ENCODE peak calls at places on chromosomes 4 and X, in five cellular contexts. H, L, B, Z and P are unnamed samples.

GRCh38 chr4:40264995-40265909 is 68.4 kb downstream of the RHOH start:
- DNase-seq in H (no peak), L (no peak), B (no peak), Z (peak), P (no peak)

GRCh38 chr4:88661724-88662123 is 35.9 kb downstream of the NAP1L5 start:
- DNase-seq in H (peak), L (peak), B (no peak), Z (no peak), P (peak)

GRCh38 chr4:39820186-39820585 is 122.2 kb downstream of the UBE2K start:
- DNase-seq in H (no peak), L (no peak), B (no peak), Z (no peak), P (no peak)

GRCh38 chr4:139534287-139534950 is 21.6 kb downstream of the SETD7 start:
- DNase-seq in H (no peak), L (no peak), B (no peak), Z (no peak), P (no peak)

GRCh38 chrX:154383359-154384283 is 4.5 kb downstream of the EMD start:
- DNase-seq in H (no peak), L (no peak), B (no peak), Z (no peak), P (no peak)

GRCh38 chrX:103607385-103608304 is at the start of gene TCEAL3:
- DNase-seq in H (no peak), L (no peak), B (peak), Z (no peak), P (peak)

GRCh38 chr4:168831919-168832745 is 177.9 kb downstream of the CBR4 start:
- DNase-seq in H (peak), L (no peak), B (no peak), Z (peak), P (peak)

GRCh38 chr4:43113196-43113595 is 220.7 kb downstream of the GRXCR1 start:
- DNase-seq in H (no peak), L (no peak), B (no peak), Z (no peak), P (no peak)

GRCh38 chrX:123487226-123487625 is 245.6 kb downstream of the THOC2 start:
- DNase-seq in H (peak), L (no peak), B (no peak), Z (no peak), P (no peak)

GRCh38 chrX:119488749-119489148 is 20.5 kb downstream of the SLC25A5 start:
- DNase-seq in H (peak), L (no peak), B (peak), Z (no peak), P (peak)

GRCh38 chr4:140861359-140862181 is 105.4 kb upstream of the TBC1D9 start:
- DNase-seq in H (peak), L (peak), B (peak), Z (no peak), P (peak)

GRCh38 chrX:80430826-80431501 is 10.7 kb downstream of the TENT5D start:
- DNase-seq in H (no peak), L (no peak), B (no peak), Z (no peak), P (no peak)

GRCh38 chrX:122545778-122546177 is 638.3 kb upstream of the GRIA3 start:
- DNase-seq in H (no peak), L (no peak), B (no peak), Z (no peak), P (no peak)

GRCh38 chrX:132818638-132819037 is 139.8 kb downstream of the HS6ST2 start:
- DNase-seq in H (no peak), L (no peak), B (no peak), Z (no peak), P (no peak)

GRCh38 chr4:147924604-147925412 is 192.9 kb downstream of the ARHGAP10 start:
- DNase-seq in H (peak), L (no peak), B (no peak), Z (no peak), P (peak)

GRCh38 chr4:136691607-136692006 is 840.7 kb downstream of the PCDH18 start:
- DNase-seq in H (no peak), L (no peak), B (no peak), Z (no peak), P (no peak)

GRCh38 chrX:82041034-82041433 is 839.1 kb downstream of the SH3BGRL start:
- DNase-seq in H (no peak), L (no peak), B (no peak), Z (no peak), P (no peak)

GRCh38 chr4:169271692-169272007 is 894 bp upstream of the SH3RF1 start:
- DNase-seq in H (no peak), L (no peak), B (no peak), Z (no peak), P (no peak)

GRCh38 chr4:19256823-19257222 is 994.9 kb upstream of the SLIT2 start:
- DNase-seq in H (no peak), L (no peak), B (no peak), Z (no peak), P (no peak)

GRCh38 chr4:110543577-110543976 is 67.6 kb downstream of the ENPEP start:
- DNase-seq in H (no peak), L (no peak), B (no peak), Z (no peak), P (no peak)